ENCODE peak calls at places on chromosome 16, in six cellular contexts. E, T, J, W, A and D are unnamed samples.

GRCh38 chr16:8764486-8765250 is 32.8 kb downstream of the TMEM186 start:
- DNase-seq in W (no peak), E (no peak), A (no peak), J (no peak), T (peak), D (no peak)

GRCh38 chr16:31466381-31466841 is 5.5 kb upstream of the TGFB1I1 start:
- DNase-seq in W (no peak), J (no peak), A (no peak), T (no peak), E (no peak), D (no peak)

GRCh38 chr16:30894540-30895368 is 877 bp upstream of the BCL7C start:
- DNase-seq in E (no peak), W (no peak), J (no peak), T (no peak), A (no peak), D (no peak)

GRCh38 chr16:87583453-87584131 is 18.7 kb upstream of the JPH3 start:
- DNase-seq in A (no peak), W (no peak), T (no peak), J (no peak), E (no peak), D (no peak)

GRCh38 chr16:25109643-25110042 is 1.9 kb upstream of the LCMT1 start:
- DNase-seq in T (no peak), J (no peak), E (peak), A (peak), W (no peak), D (no peak)

GRCh38 chr16:66996324-66996982 is 8.1 kb downstream of the CES4A start:
- DNase-seq in A (peak), E (no peak), J (no peak), T (no peak), W (no peak), D (no peak)

GRCh38 chr16:85010931-85011845 is at the start of gene ZDHHC7:
- DNase-seq in J (peak), T (peak), A (peak), E (peak), W (peak), D (peak)

GRCh38 chr16:56199164-56199563 is 7.9 kb downstream of the GNAO1 start:
- DNase-seq in W (no peak), T (no peak), E (no peak), J (peak), A (no peak), D (no peak)

GRCh38 chr16:86545481-86545880 is 9.6 kb downstream of the MTHFSD start:
- DNase-seq in T (no peak), J (no peak), E (no peak), A (no peak), W (no peak), D (no peak)

DNA sequence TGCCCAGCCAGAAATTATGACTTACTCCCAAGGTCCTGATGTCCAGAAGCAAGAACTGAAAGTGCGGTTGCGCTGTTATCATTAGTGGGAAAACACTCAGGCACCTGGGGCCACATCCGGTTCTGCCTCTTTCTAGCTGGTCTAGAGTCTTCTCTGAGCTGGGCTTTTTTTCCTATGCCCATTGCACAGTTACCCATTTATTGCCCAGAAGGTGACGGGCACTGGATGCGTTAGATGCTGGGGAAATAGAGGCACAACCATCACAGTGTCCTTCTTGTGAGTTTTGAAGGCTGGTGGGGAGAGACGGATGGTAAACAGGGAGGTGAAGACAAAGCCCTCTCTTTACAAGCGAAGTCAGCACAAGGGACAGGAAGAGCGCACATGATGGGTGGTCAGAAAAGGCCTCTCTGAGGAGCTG is 37.7 kb downstream of the PLCG2 start:
- DNase-seq in T (no peak), W (no peak), A (no peak), E (no peak), J (peak), D (no peak)
- TF ChIP-seq RAD21 in T (no peak), W (no peak), A (no peak), E (no peak), J (peak), D (no peak)

GRCh38 chr16:72649254-72649944 is 398.5 kb downstream of the ZFHX3 start:
- DNase-seq in A (no peak), W (no peak), T (no peak), E (no peak), J (no peak), D (no peak)

GRCh38 chr16:72639494-72639893 is 408.4 kb downstream of the ZFHX3 start:
- DNase-seq in W (no peak), T (no peak), E (no peak), A (no peak), J (no peak), D (no peak)

GRCh38 chr16:72645526-72645925 is 402.4 kb downstream of the ZFHX3 start:
- DNase-seq in W (no peak), J (no peak), E (no peak), T (no peak), A (no peak), D (no peak)

GRCh38 chr16:72646615-72647014 is 401.3 kb downstream of the ZFHX3 start:
- DNase-seq in E (no peak), J (no peak), T (no peak), W (no peak), A (no peak), D (no peak)

GRCh38 chr16:72644911-72645310 is 403.0 kb downstream of the ZFHX3 start:
- DNase-seq in T (no peak), A (no peak), E (no peak), W (no peak), J (no peak), D (no peak)
- TF ChIP-seq POLR2AphosphoS5 in T (no peak), A (no peak), E (no peak), W (no peak), J (no peak), D (no peak)

DNA sequence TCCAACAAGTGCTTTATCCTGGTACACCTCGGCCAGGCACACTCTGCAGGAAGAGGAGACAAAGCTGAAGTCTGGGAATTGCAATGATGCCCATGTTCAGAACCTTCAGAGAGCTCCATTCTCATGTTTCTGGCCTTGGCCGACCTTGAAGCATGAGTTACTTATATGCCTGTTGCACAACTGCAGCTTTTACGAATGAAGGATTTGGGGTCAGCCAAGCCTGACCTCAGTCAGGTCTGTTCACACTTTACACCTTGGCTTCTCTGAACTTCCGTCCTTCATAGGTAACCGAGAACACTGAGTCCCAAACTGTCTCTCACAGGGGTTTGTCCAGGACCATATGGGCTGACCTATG is 66.7 kb downstream of the GTF3C1 start:
- DNase-seq in W (no peak), J (no peak), E (no peak), T (no peak), A (no peak), D (no peak)
- TF ChIP-seq RAD21 in W (no peak), J (no peak), E (no peak), T (no peak), A (no peak), D (no peak)

GRCh38 chr16:2770781-2771111 is 6.3 kb downstream of the ELOB start:
- DNase-seq in T (no peak), J (no peak), E (no peak), W (no peak), A (no peak), D (no peak)
- TF ChIP-seq POLR2AphosphoS5 in T (no peak), J (no peak), E (no peak), W (no peak), A (no peak), D (no peak)

GRCh38 chr16:22898874-22899348 is 84.9 kb downstream of the HS3ST2 start:
- DNase-seq in A (peak), T (peak), J (peak), E (peak), W (peak), D (peak)

GRCh38 chr16:22901563-22901962 is 87.6 kb downstream of the HS3ST2 start:
- DNase-seq in W (no peak), A (no peak), T (no peak), E (no peak), J (no peak), D (no peak)

GRCh38 chr16:22897184-22897583 is 83.2 kb downstream of the HS3ST2 start:
- DNase-seq in E (no peak), T (no peak), A (no peak), W (no peak), J (no peak), D (no peak)

GRCh38 chr16:22900863-22901262 is 86.9 kb downstream of the HS3ST2 start:
- DNase-seq in T (no peak), E (no peak), J (no peak), A (no peak), W (no peak), D (no peak)

DNA sequence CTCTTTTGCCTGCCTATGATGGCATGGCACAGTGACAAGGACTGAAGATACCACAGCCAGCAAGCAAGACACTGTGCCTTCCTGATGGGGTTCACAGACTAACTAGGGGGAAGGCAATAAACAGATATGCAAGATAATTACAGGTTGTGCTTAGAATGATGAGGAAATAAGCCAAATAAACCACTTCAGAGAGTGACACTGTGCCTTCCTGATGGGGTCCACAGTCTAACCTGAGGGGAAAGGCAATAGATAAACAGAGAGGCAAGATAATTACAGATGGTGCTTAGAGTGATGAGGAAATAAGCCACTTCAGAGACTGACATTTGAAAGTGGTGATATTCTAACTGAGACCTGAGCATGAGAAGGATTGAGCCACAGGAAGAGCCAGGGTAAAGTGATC is 84.2 kb downstream of the HS3ST2 start:
- DNase-seq in E (no peak), A (no peak), W (no peak), J (no peak), T (no peak), D (no peak)
- TF ChIP-seq RAD21 in E (no peak), A (no peak), W (no peak), J (no peak), T (no peak), D (no peak)

GRCh38 chr16:75110637-75111513 is 5.7 kb downstream of the LDHD start:
- DNase-seq in T (peak), E (peak), J (peak), W (peak), A (peak), D (peak)
- TF ChIP-seq POLR2AphosphoS5 in T (peak), E (peak), J (no peak), W (no peak), A (peak), D (peak)

DNA sequence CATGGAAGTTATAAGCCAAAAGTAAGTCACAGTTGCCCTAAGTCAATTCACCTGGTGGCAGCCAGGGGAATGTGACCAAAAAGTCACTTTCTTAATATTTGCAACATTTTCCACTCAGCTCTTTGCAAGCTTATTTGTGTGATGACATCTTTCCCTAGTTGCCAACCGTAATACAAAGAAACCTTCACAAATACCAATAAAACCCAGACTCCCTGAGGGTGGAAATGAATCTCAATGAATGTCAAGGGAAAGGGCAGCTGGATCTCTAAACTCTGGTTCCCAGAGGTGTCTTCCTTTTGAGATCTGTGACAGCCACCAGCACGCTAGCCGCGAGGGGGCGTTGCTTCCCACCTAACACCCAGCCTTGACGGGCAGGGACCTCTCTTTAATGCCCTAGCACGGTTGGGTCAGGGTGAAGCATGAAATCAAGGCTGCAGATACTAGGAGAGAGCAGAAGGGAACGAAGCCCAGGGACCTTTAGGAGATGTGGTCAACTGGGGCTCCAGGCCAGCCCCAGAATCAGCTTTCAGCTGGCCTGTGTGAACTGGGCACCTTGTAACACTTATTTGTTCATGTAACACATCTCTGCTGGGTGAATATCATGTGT is 82.2 kb downstream of the CMC2 start:
- DNase-seq in E (peak), J (no peak), W (peak), T (peak), A (peak), D (peak)
- TF ChIP-seq RAD21 in E (peak), J (peak), W (no peak), T (peak), A (peak), D (peak)